ENCODE peak calls at places on chromosomes 1 and 21, in six cellular contexts. R is SK-N-SH, D is HepG2, Z is H1, J is K562, K is GM12878. N is an unnamed sample.
A peak's percentile ranks its signal among the peaks of the same experiment; 100 is the strongest.

GRCh38 chr1:25658791-25659431 is 42.3 kb downstream of the MAN1C1 start:
- DNase-seq in R (peak; percentile 80), D (no peak), Z (no peak), J (no peak), K (no peak), N (no peak)

GRCh38 chr1:56389813-56390539 is 189.4 kb downstream of the PLPP3 start:
- DNase-seq in R (peak; percentile 32), D (no peak), Z (peak; percentile 76), J (no peak), K (no peak), N (no peak)

GRCh38 chr21:32702702-32703101 is 25.1 kb downstream of the SYNJ1 start:
- DNase-seq in R (no peak), D (no peak), Z (no peak), J (peak; percentile 13), K (no peak), N (no peak)

GRCh38 chr1:212234431-212235298 is 50.5 kb upstream of the PPP2R5A start:
- DNase-seq in R (peak; percentile 12), D (peak; percentile 32), Z (no peak), J (peak; percentile 93), K (no peak), N (peak; percentile 76)

GRCh38 chr21:45459171-45460010 is 54.4 kb downstream of the COL18A1 start:
- DNase-seq in R (no peak), D (peak; percentile 26), Z (no peak), J (no peak), K (no peak), N (no peak)

GRCh38 chr1:232456720-232457119 is 173.2 kb downstream of the SIPA1L2 start:
- DNase-seq in R (no peak), D (no peak), Z (no peak), J (no peak), K (no peak), N (peak; percentile 7)

GRCh38 chr21:32626633-32627196 is 14.5 kb upstream of the CFAP298 start:
- DNase-seq in R (no peak), D (no peak), Z (no peak), J (no peak), K (no peak), N (no peak)

GRCh38 chr1:6185151-6185550 is 5.0 kb upstream of the CHD5 start:
- DNase-seq in R (no peak), D (no peak), Z (no peak), J (no peak), K (no peak), N (no peak)

GRCh38 chr21:42423197-42423675 is 19.5 kb downstream of the UBASH3A start:
- DNase-seq in R (no peak), D (no peak), Z (no peak), J (no peak), K (peak; percentile 79), N (peak; percentile 18)

DNA sequence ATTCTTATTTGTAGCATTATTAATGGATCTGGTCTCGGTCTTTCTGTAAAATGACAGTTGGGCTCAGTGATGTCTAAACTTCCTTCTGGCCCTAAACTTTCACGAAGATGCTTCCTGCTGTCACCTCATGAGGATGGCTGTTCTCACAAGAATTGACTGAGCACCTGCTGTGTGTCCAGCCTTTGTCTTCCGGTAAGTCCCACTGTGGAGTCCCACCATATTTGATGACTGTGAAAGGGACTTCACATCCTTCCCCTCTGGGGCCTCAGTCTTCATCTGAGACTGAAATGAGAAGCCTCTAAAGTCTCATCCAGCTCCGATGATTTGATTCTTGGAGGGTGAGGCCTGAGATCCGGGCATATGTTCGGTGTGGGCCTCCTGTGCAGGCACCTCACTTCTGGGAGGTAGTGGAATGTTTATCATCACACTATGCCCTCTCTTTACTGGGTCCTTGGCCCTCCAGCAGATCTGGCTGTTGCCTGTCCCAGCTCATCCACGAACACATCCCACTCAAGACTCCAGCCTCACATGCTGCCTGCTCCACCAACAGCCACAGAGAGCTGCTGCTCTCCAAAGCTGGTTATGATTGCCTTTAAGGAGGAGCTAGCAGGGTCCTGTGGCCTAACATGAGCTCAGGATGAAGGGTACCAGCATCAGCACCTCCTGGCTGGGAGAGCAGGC is 95.8 kb downstream of the KCNN3 start:
- DNase-seq in R (no peak), D (no peak), Z (no peak), J (no peak), K (no peak), N (no peak)
- TF ChIP-seq GABPA in R (no peak), D (no peak), Z (no peak), J (no peak), K (no peak), N (no peak)

DNA sequence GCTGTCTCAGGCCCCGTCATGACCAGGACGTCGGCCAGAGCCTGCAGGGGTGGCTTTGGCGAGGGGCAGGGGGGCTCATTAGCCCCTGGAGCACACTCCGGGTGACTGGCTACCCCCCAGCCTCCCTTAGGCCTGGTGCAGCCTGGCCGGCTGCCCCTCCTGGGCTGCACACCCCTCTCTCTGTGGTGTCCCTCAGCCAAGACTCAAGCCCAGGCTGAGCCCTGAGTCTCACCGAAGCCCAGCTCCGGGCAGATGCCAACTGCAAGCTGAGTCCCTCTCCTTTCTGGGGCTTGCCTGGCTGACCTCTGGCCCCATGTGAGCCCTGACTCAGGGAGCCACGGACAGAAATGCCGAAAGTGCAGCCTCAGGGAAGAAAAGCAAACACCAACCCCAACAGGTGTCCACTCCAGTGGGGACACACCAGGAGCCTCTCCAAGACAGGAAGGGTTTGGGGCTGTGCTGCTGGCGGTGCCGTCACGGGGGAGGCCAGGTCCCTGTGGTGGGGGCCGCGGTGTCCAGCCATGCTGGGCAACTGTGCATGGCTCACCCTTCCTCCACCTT is 5.3 kb upstream of the IBA57 start:
- DNase-seq in R (no peak), D (no peak), Z (no peak), J (no peak), K (no peak), N (no peak)
- TF ChIP-seq GABPA in R (no peak), D (no peak), Z (no peak), J (no peak), K (no peak), N (no peak)

GRCh38 chr1:158972841-158973240 is 36.9 kb upstream of the IFI16 start:
- DNase-seq in R (no peak), D (no peak), Z (no peak), J (peak; percentile 35), K (no peak), N (peak; percentile 55)
- TF ChIP-seq GABPA in R (no peak), D (no peak), Z (no peak), J (no peak), K (no peak), N (no peak)

GRCh38 chr1:23216771-23217420 is 406 bp downstream of the HTR1D start:
- DNase-seq in R (peak; percentile 89), D (no peak), Z (peak; percentile 88), J (peak; percentile 41), K (no peak), N (no peak)
- TF ChIP-seq GABPA in R (no peak), D (no peak), Z (peak; percentile 24), J (no peak), K (no peak), N (no peak)

DNA sequence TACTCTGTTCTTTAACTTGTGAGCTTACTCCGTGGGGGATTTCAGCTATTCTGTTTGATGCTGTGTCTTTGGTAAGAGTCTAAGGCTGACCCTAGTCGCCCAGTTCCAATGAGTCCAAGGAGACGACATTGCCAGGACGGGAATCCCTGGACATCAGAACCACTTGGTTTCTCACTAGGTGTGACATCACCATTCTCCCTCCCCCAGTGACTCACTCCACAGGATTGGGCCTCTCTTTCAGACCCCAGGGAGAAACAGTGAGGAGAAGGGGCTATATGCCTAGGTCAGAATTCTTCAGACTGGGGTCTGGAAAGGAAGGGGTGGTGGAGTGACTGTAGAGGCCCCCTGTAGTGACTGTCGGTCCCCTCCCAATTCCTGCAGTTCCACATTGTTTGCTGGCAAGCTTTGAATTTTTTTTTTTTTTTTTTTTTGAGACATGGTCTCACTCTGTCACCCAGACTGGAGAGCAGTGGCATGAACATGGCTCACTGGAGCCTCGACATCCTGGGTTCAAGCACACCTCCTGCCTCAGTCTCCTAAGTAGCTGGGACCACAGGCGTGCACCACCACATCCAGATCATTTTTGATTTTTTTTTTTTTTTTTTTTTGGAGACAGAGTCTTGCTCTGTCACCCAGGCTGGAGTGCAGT is 21.3 kb downstream of the ALPL start:
- DNase-seq in R (no peak), D (no peak), Z (no peak), J (no peak), K (no peak), N (no peak)
- TF ChIP-seq GABPA in R (no peak), D (no peak), Z (no peak), J (no peak), K (no peak), N (no peak)

DNA sequence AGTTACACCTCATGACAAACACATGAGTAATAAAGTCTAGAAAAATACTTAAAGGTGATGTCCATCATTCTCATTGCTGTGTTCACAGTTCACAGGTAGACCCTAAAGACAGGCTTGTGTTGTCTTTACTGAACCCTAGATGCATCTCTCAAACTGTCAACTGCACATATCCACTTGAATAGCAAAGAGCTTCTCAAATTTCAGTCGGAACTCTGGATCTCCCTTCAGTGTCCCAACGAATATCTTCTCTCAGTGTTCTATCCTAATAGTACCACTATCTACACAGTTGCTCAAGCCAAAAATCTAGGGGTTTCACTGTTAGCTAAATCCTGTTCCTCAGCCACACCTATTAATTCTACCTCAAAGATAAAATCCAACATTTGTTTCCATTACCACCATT is 50.6 kb upstream of the BOLA1 start:
- DNase-seq in R (no peak), D (peak; percentile 10), Z (no peak), J (peak; percentile 44), K (no peak), N (no peak)
- TF ChIP-seq GABPA in R (no peak), D (no peak), Z (no peak), J (no peak), K (no peak), N (no peak)

DNA sequence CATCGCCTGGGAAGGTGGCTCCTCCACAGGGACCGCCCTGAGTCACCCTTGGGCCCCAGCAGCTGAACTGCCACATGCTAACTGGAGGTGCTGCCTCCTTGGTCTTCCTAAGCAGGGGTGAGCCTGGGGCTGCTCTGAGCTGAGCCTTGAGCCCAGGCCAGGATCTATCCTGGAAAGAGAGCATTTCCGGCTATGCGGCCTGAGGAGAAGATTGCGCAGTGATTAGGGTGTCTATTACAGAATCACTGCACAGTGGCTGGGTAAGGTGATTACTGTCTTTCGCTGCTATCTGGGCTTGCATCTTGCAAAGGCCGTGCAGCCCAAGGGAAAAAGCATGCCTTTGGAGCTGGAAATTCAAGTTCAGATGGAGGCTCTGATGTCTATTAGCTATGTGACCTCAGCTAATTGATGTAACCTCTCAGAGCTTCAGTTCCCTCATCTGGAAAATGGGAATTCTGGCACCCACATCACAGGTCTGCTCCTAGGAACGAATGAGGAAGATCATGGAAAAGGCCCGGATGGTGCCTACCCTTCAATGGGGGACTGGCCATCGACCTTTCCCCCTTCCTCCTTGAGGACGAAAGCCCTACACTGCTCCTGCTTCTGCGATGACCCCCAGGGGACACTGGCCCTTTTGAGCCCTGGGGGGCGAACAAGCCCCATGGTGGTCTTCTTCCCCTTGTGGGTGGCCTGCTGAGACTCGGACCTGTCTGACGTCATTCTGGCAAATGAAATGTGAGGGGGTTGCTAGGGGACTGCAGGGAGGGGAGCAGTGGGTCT is 38.0 kb downstream of the GPR161 start:
- DNase-seq in R (peak; percentile 58), D (no peak), Z (no peak), J (no peak), K (no peak), N (no peak)
- TF ChIP-seq GABPA in R (no peak), D (no peak), Z (no peak), J (no peak), K (no peak), N (no peak)

GRCh38 chr1:156118175-156118868 is 3.8 kb downstream of the LMNA start:
- DNase-seq in R (no peak), D (peak; percentile 84), Z (no peak), J (no peak), K (no peak), N (no peak)
- TF ChIP-seq GABPA in R (no peak), D (peak; percentile 43), Z (no peak), J (no peak), K (no peak), N (no peak)